ENCODE peak calls at places on chromosomes 7 and 10, in eight cellular contexts. L is heart left ventricle; R is GM03348; I is A549; K is Right ventricle myocardium superior; H is GM04504; Q is central memory CD4-positive, alpha-beta T cell; C is iris pigment epithelial cell. X is an unnamed sample.

GRCh38 chr7:101567231-101567630 is 61.9 kb downstream of the MYL10 start:
- DNase-seq in L (no peak), K (no peak), R (no peak), I (no peak), C (no peak), H (no peak), Q (no peak), X (no peak)

GRCh38 chr10:27696466-27696865 is 49.2 kb downstream of the MKX start:
- DNase-seq in C (no peak), Q (no peak), R (no peak), L (no peak), I (no peak), K (no peak), H (no peak), X (no peak)

GRCh38 chr7:88922944-88923343 is 127.4 kb upstream of the TEX47 start:
- DNase-seq in C (no peak), H (no peak), L (no peak), R (no peak), I (no peak), Q (no peak), K (no peak), X (no peak)

GRCh38 chr7:139500770-139501138 is 17.3 kb upstream of the KLRG2 start:
- DNase-seq in Q (no peak), R (no peak), K (no peak), C (no peak), H (no peak), L (no peak), I (no peak), X (no peak)

GRCh38 chr10:122171270-122171669 is 99.8 kb upstream of the BTBD16 start:
- DNase-seq in C (no peak), K (no peak), R (no peak), I (no peak), H (no peak), Q (no peak), L (no peak), X (no peak)

GRCh38 chr10:60367431-60367830 is 22.2 kb downstream of the ANK3 start:
- DNase-seq in R (no peak), Q (no peak), I (no peak), L (no peak), H (no peak), C (no peak), K (no peak), X (no peak)

GRCh38 chr7:18638594-18639452 is 143.3 kb downstream of the HDAC9 start:
- DNase-seq in I (no peak), R (peak), H (peak), Q (no peak), C (peak), L (no peak), K (no peak), X (no peak)

GRCh38 chr7:11714205-11714604 is 117.8 kb downstream of the THSD7A start:
- DNase-seq in L (no peak), I (no peak), R (no peak), Q (no peak), K (no peak), H (no peak), C (no peak), X (no peak)

GRCh38 chr7:71780282-71780681 is 631.9 kb downstream of the CALN1 start:
- DNase-seq in Q (no peak), I (no peak), L (no peak), K (no peak), R (no peak), H (no peak), C (no peak), X (no peak)

GRCh38 chr10:90557385-90557784 is 300.5 kb downstream of the HTR7 start:
- DNase-seq in H (no peak), L (no peak), R (no peak), I (no peak), C (no peak), K (no peak), Q (no peak), X (no peak)

GRCh38 chr7:141114141-141114664 is 40.3 kb downstream of the TMEM178B start:
- DNase-seq in L (no peak), H (no peak), R (no peak), C (no peak), Q (no peak), I (no peak), K (no peak), X (no peak)

GRCh38 chr7:156764016-156764669 is 123.6 kb downstream of the RNF32 start:
- DNase-seq in I (peak), Q (no peak), L (peak), R (peak), C (peak), H (peak), K (peak), X (peak)

GRCh38 chr7:1943933-1944618 is 274.0 kb downstream of the ELFN1 start:
- DNase-seq in K (peak), C (no peak), H (no peak), L (peak), I (no peak), R (no peak), Q (no peak), X (peak)

GRCh38 chr7:115032986-115033385 is 111.1 kb downstream of the MDFIC start:
- DNase-seq in L (no peak), I (no peak), H (no peak), K (no peak), R (no peak), Q (no peak), C (no peak), X (no peak)

GRCh38 chr7:30403477-30403876 is 75.1 kb downstream of the NOD1 start:
- DNase-seq in C (no peak), K (no peak), L (no peak), R (no peak), I (no peak), H (no peak), Q (no peak), X (no peak)

GRCh38 chr10:69516548-69517195 is 56.5 kb downstream of the NEUROG3 start:
- DNase-seq in L (no peak), Q (no peak), H (no peak), I (no peak), K (no peak), R (no peak), C (no peak), X (no peak)

GRCh38 chr10:28296023-28296422 is 6.8 kb downstream of the MPP7 start:
- DNase-seq in H (no peak), C (no peak), R (no peak), Q (no peak), L (no peak), I (no peak), K (no peak), X (no peak)

GRCh38 chr10:131697461-131698128 is 203.2 kb upstream of the PPP2R2D start:
- DNase-seq in K (no peak), R (no peak), L (no peak), H (no peak), C (no peak), I (no peak), Q (no peak), X (no peak)

GRCh38 chr10:132883391-132883881 is 58.9 kb downstream of the CFAP46 start:
- DNase-seq in C (no peak), I (no peak), L (peak), K (peak), Q (no peak), H (no peak), R (no peak), X (no peak)

GRCh38 chr10:43872644-43873043 is 224.0 kb upstream of the ZNF32 start:
- DNase-seq in L (no peak), C (no peak), I (no peak), H (no peak), K (no peak), Q (no peak), R (no peak), X (no peak)

GRCh38 chr10:113059001-113059780 is 109.1 kb downstream of the TCF7L2 start:
- DNase-seq in I (no peak), H (no peak), Q (no peak), L (no peak), K (no peak), R (peak), C (peak), X (peak)

GRCh38 chr10:70121281-70121949 is 11.2 kb downstream of the AIFM2 start:
- DNase-seq in H (no peak), R (no peak), K (no peak), L (no peak), C (no peak), I (no peak), Q (no peak), X (no peak)

GRCh38 chr7:129468087-129468486 is 33.9 kb downstream of the STRIP2 start:
- DNase-seq in I (no peak), H (peak), C (peak), L (no peak), Q (no peak), R (peak), K (no peak), X (no peak)

GRCh38 chr7:121479466-121479865 is 83.4 kb upstream of the FAM3C start:
- DNase-seq in C (no peak), L (no peak), I (no peak), H (no peak), Q (no peak), R (no peak), K (no peak), X (no peak)

GRCh38 chr10:125029584-125030242 is 87.8 kb downstream of the ZRANB1 start:
- DNase-seq in H (no peak), C (peak), L (no peak), K (no peak), I (peak), R (no peak), Q (no peak), X (no peak)